ENCODE peak calls at places on chromosomes 6 and 20, in four cellular contexts. One of them, this sample, is unnamed. For H3K4me1, the result is how much of the 10 kb centered on the place peaks cover.

GRCh38 chr6:119612176-119612870 is 262.8 kb upstream of the MAN1A1 start:
- DNase-seq in GM23248: peak
- DNase-seq in mesendoderm: peak
- DNase-seq in GM23338: peak
- DNase-seq in this sample: no peak

GRCh38 chr6:50899306-50899840 is 80.7 kb downstream of the TFAP2B start:
- DNase-seq in GM23248: no peak
- DNase-seq in mesendoderm: no peak
- DNase-seq in GM23338: no peak
- DNase-seq in this sample: no peak

GRCh38 chr6:150269857-150270223 is 99.0 kb upstream of the IYD start:
- DNase-seq in GM23248: peak
- DNase-seq in mesendoderm: peak
- DNase-seq in GM23338: no peak
- DNase-seq in this sample: peak

GRCh38 chr20:54293526-54293925 is 85.6 kb downstream of the PFDN4 start:
- DNase-seq in GM23248: no peak
- DNase-seq in mesendoderm: no peak
- DNase-seq in GM23338: no peak
- DNase-seq in this sample: no peak

GRCh38 chr6:74939309-74939708 is 266.5 kb downstream of the COL12A1 start:
- DNase-seq in GM23248: no peak
- DNase-seq in mesendoderm: no peak
- DNase-seq in GM23338: no peak
- DNase-seq in this sample: no peak

GRCh38 chr6:139588734-139589418 is 214.4 kb upstream of the CITED2 start:
- DNase-seq in GM23248: peak
- DNase-seq in mesendoderm: no peak
- DNase-seq in GM23338: no peak
- DNase-seq in this sample: no peak

GRCh38 chr6:112781236-112781635 is 434.1 kb downstream of the RFPL4B start:
- DNase-seq in GM23248: peak
- DNase-seq in mesendoderm: peak
- DNase-seq in GM23338: no peak
- DNase-seq in this sample: no peak

GRCh38 chr6:43708857-43709653 is 21.5 kb upstream of the MRPS18A start:
- DNase-seq in GM23248: peak
- DNase-seq in mesendoderm: no peak
- DNase-seq in GM23338: no peak
- DNase-seq in this sample: no peak

GRCh38 chr20:52972965-52973819 is 1.0 kb downstream of the TSHZ2 start:
- DNase-seq in GM23248: peak
- DNase-seq in mesendoderm: peak
- DNase-seq in GM23338: peak
- DNase-seq in this sample: peak

GRCh38 chr6:44001318-44001868 is 125.9 kb downstream of the MRPL14 start:
- DNase-seq in GM23248: peak
- DNase-seq in mesendoderm: peak
- DNase-seq in GM23338: peak
- DNase-seq in this sample: peak

GRCh38 chr6:137313928-137314855 is 95.0 kb upstream of the IFNGR1 start:
- DNase-seq in GM23248: peak
- DNase-seq in mesendoderm: peak
- DNase-seq in GM23338: peak
- DNase-seq in this sample: peak

GRCh38 chr20:4811661-4812181 is 90.0 kb downstream of the PRND start:
- DNase-seq in GM23248: no peak
- DNase-seq in mesendoderm: no peak
- DNase-seq in GM23338: no peak
- DNase-seq in this sample: no peak

GRCh38 chr6:161227004-161227950 is 46.6 kb downstream of the AGPAT4 start:
- DNase-seq in GM23248: no peak
- DNase-seq in mesendoderm: no peak
- DNase-seq in GM23338: no peak
- DNase-seq in this sample: no peak

GRCh38 chr6:132736239-132736638 is 21.5 kb downstream of the VNN2 start:
- DNase-seq in GM23248: no peak
- DNase-seq in mesendoderm: no peak
- DNase-seq in GM23338: no peak
- DNase-seq in this sample: no peak

GRCh38 chr20:3687655-3688054 is 5.8 kb upstream of the ADAM33 start:
- DNase-seq in GM23248: peak
- DNase-seq in mesendoderm: peak
- DNase-seq in GM23338: peak
- DNase-seq in this sample: no peak

GRCh38 chr20:17911927-17912326 is 56.7 kb downstream of the SNX5 start:
- DNase-seq in GM23248: no peak
- DNase-seq in mesendoderm: no peak
- DNase-seq in GM23338: no peak
- DNase-seq in this sample: no peak

GRCh38 chr6:14275493-14275851 is 157.9 kb downstream of the CD83 start:
- DNase-seq in GM23248: peak
- DNase-seq in mesendoderm: no peak
- DNase-seq in GM23338: no peak
- DNase-seq in this sample: peak

GRCh38 chr6:127100510-127101140 is 17.8 kb upstream of the RSPO3 start:
- DNase-seq in GM23248: peak
- DNase-seq in mesendoderm: peak
- DNase-seq in GM23338: peak
- DNase-seq in this sample: no peak

GRCh38 chr6:119090256-119090655 is 11.8 kb upstream of the FAM184A start:
- DNase-seq in GM23248: peak
- DNase-seq in mesendoderm: peak
- DNase-seq in GM23338: peak
- DNase-seq in this sample: no peak

GRCh38 chr6:161369339-161369738 is 95.5 kb upstream of the AGPAT4 start:
- DNase-seq in GM23248: peak
- DNase-seq in mesendoderm: peak
- DNase-seq in GM23338: peak
- DNase-seq in this sample: no peak

GRCh38 chr6:142537612-142538478 is 236.0 kb downstream of the ADGRG6 start:
- DNase-seq in GM23248: peak
- DNase-seq in mesendoderm: peak
- DNase-seq in GM23338: peak
- DNase-seq in this sample: peak

GRCh38 chr6:159633196-159633595 is 59.8 kb downstream of the SOD2 start:
- DNase-seq in GM23248: peak
- DNase-seq in mesendoderm: peak
- DNase-seq in GM23338: peak
- DNase-seq in this sample: no peak

GRCh38 chr20:22802296-22802695 is 217.9 kb upstream of the FOXA2 start:
- DNase-seq in GM23248: no peak
- DNase-seq in mesendoderm: no peak
- DNase-seq in GM23338: no peak
- DNase-seq in this sample: no peak

GRCh38 chr20:54267510-54268003 is 59.7 kb downstream of the PFDN4 start:
- DNase-seq in GM23248: peak
- DNase-seq in mesendoderm: peak
- DNase-seq in GM23338: peak
- DNase-seq in this sample: peak

GRCh38 chr6:15449001-15449400 is 203.1 kb downstream of the JARID2 start:
- DNase-seq in GM23248: no peak
- DNase-seq in mesendoderm: no peak
- DNase-seq in GM23338: no peak
- DNase-seq in this sample: no peak
- H3K4me1 ChIP-seq in GM23248: under half
- H3K4me1 ChIP-seq in mesendoderm: under half
- H3K4me1 ChIP-seq in GM23338: half or more
- H3K4me1 ChIP-seq in this sample: under half

GRCh38 chr6:34243131-34243771 is 5.6 kb downstream of the SMIM29 start:
- DNase-seq in GM23248: peak
- DNase-seq in mesendoderm: no peak
- DNase-seq in GM23338: no peak
- DNase-seq in this sample: no peak
- H3K4me1 ChIP-seq in GM23248: half or more
- H3K4me1 ChIP-seq in mesendoderm: under half
- H3K4me1 ChIP-seq in GM23338: half or more
- H3K4me1 ChIP-seq in this sample: under half

DNA sequence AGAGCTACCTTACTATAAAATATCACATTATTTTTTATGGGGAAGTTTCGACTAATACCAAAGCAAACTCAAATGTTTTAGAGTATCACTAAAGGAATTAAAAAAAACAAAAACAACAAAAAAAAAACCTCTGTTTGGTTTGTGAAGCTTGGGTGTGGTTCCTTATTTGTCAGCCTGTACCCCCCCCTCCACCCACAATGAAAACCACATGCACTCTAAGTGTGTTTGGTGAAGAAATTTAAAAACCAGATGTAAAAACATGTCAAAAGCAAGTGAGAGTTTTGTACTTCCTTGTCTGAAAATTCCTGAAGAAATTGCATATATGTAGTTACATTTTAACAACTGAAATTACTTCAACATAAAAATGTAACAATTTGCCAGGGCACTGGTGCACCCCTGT is 3.1 kb downstream of the STK38 start:
- DNase-seq in GM23248: peak
- DNase-seq in mesendoderm: no peak
- DNase-seq in GM23338: no peak
- DNase-seq in this sample: no peak
- H3K4me1 ChIP-seq in GM23248: under half
- H3K4me1 ChIP-seq in mesendoderm: under half
- H3K4me1 ChIP-seq in GM23338: under half
- H3K4me1 ChIP-seq in this sample: under half

GRCh38 chr20:57436223-57436545 is 45.0 kb downstream of the RBM38 start:
- DNase-seq in GM23248: no peak
- DNase-seq in mesendoderm: no peak
- DNase-seq in GM23338: no peak
- DNase-seq in this sample: no peak
- H3K4me1 ChIP-seq in GM23248: under half
- H3K4me1 ChIP-seq in mesendoderm: under half
- H3K4me1 ChIP-seq in GM23338: under half
- H3K4me1 ChIP-seq in this sample: under half

DNA sequence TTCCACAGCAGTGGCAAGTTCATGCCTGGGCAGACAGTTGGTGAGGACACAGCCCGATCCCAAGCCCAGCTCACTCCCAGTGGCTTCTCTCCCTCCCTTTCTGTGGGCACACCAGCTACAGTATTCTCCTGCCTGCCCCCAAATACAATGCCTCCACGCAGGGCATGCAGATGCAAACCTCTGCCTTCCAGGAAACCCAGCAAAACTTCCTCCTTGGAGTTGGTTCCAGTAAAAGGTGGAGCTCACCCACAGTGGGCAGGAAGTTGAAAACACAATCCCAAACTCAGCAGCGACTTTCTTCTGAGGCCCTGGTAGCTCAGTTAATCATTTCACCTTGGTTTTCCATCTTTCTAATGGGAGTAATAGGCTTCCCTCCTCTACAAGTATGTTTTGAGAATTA is 93.7 kb downstream of the LY86 start:
- DNase-seq in GM23248: no peak
- DNase-seq in mesendoderm: no peak
- DNase-seq in GM23338: no peak
- DNase-seq in this sample: no peak
- H3K4me1 ChIP-seq in GM23248: under half
- H3K4me1 ChIP-seq in mesendoderm: under half
- H3K4me1 ChIP-seq in GM23338: under half
- H3K4me1 ChIP-seq in this sample: under half

GRCh38 chr6:41937881-41938574 is 3.6 kb downstream of the CCND3 start:
- DNase-seq in GM23248: no peak
- DNase-seq in mesendoderm: no peak
- DNase-seq in GM23338: no peak
- DNase-seq in this sample: no peak
- H3K4me1 ChIP-seq in GM23248: under half
- H3K4me1 ChIP-seq in mesendoderm: under half
- H3K4me1 ChIP-seq in GM23338: under half
- H3K4me1 ChIP-seq in this sample: under half

DNA sequence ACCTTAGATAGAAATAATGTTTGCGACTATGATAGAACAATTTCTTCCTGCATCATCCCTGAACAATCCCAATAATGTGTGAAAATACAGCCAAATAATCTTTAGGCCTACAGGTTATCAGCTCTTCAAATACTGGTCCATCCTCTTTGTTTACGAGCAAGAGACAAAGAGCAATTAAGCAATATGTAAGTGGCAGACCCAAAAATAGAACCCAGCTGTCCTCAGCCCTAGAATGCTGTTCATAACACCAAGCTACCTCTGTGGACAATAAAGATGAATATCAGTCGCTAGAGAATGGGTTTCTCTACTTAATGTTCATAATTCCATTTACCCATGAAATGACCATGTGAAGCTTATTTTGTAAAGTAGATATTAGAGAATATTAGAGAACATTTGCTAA is 28.4 kb upstream of the OSTM1 start:
- DNase-seq in GM23248: no peak
- DNase-seq in mesendoderm: no peak
- DNase-seq in GM23338: no peak
- DNase-seq in this sample: no peak
- H3K4me1 ChIP-seq in GM23248: under half
- H3K4me1 ChIP-seq in mesendoderm: under half
- H3K4me1 ChIP-seq in GM23338: under half
- H3K4me1 ChIP-seq in this sample: under half

GRCh38 chr6:1382883-1383728 is 6.3 kb upstream of the FOXF2 start:
- DNase-seq in GM23248: peak
- DNase-seq in mesendoderm: peak
- DNase-seq in GM23338: peak
- DNase-seq in this sample: peak
- H3K4me1 ChIP-seq in GM23248: under half
- H3K4me1 ChIP-seq in mesendoderm: under half
- H3K4me1 ChIP-seq in GM23338: under half
- H3K4me1 ChIP-seq in this sample: under half